ENCODE peak calls at places on chromosome 15, in seven cellular contexts. Q is PC-3, X is GM23248, K is OCI-LY7, M is hepatocyte, W is SK-N-SH, H is GM23338. T is an unnamed sample.

GRCh38 chr15:90300988-90301715 is 35.7 kb downstream of the NGRN start:
- DNase-seq in X (peak), M (peak), W (peak), Q (peak), H (peak), K (peak), T (peak)

GRCh38 chr15:71355268-71355667 is 240.0 kb downstream of the THSD4 start:
- DNase-seq in M (no peak), Q (no peak), H (no peak), X (no peak), K (no peak), W (no peak), T (no peak)

GRCh38 chr15:92006186-92007028 is 152.9 kb downstream of the SLCO3A1 start:
- DNase-seq in Q (no peak), X (no peak), W (no peak), K (peak), H (no peak), M (no peak), T (no peak)

GRCh38 chr15:84973492-84974460 is 7.9 kb upstream of the PDE8A start:
- DNase-seq in W (no peak), X (peak), H (no peak), Q (no peak), M (no peak), K (no peak), T (no peak)

GRCh38 chr15:82832601-82833209 is 23.3 kb downstream of the WHAMM start:
- DNase-seq in Q (peak), K (no peak), M (no peak), W (no peak), X (peak), H (no peak), T (no peak)

GRCh38 chr15:94327356-94327936 is 96.1 kb downstream of the MCTP2 start:
- DNase-seq in H (peak), W (peak), M (peak), Q (peak), X (peak), K (peak), T (peak)

GRCh38 chr15:80580107-80580506 is 115.0 kb upstream of the ABHD17C start:
- DNase-seq in K (no peak), Q (peak), X (peak), W (no peak), H (no peak), M (no peak), T (no peak)

GRCh38 chr15:92650256-92650655 is 5.3 kb downstream of the FAM174B start:
- DNase-seq in H (no peak), K (no peak), W (no peak), X (no peak), M (peak), Q (no peak), T (no peak)

GRCh38 chr15:59116771-59117170 is 11.8 kb downstream of the CCNB2 start:
- DNase-seq in H (no peak), X (no peak), Q (no peak), W (no peak), K (no peak), M (no peak), T (no peak)

GRCh38 chr15:87212041-87212440 is 1044.5 kb downstream of the NTRK3 start:
- DNase-seq in K (no peak), Q (peak), W (no peak), H (no peak), M (no peak), X (no peak), T (no peak)

GRCh38 chr15:100939786-100940185 is 20.6 kb downstream of the LRRK1 start:
- DNase-seq in M (no peak), W (no peak), K (no peak), Q (no peak), X (no peak), H (no peak), T (no peak)

GRCh38 chr15:90681480-90681879 is 35.7 kb upstream of the BLM start:
- DNase-seq in H (no peak), K (no peak), W (no peak), X (peak), Q (peak), M (no peak), T (no peak)

GRCh38 chr15:43749690-43750345 is 3.6 kb downstream of the PDIA3 start:
- DNase-seq in H (no peak), Q (no peak), M (no peak), W (no peak), K (peak), X (peak), T (no peak)

GRCh38 chr15:99454941-99455795 is 110.6 kb upstream of the MEF2A start:
- DNase-seq in W (no peak), X (peak), H (no peak), M (peak), K (no peak), Q (peak), T (no peak)

GRCh38 chr15:34514251-34514760 is 69.1 kb downstream of the GOLGA8B start:
- DNase-seq in H (peak), Q (peak), W (peak), K (no peak), M (peak), X (peak), T (peak)

GRCh38 chr15:34366271-34367043 is 539 bp downstream of the LPCAT4 start:
- DNase-seq in M (peak), K (peak), Q (peak), X (peak), W (peak), H (peak), T (peak)

GRCh38 chr15:80779658-80780415 is 667 bp downstream of the CEMIP start:
- DNase-seq in H (peak), X (peak), W (peak), K (no peak), Q (peak), M (peak), T (peak)

GRCh38 chr15:89899951-89900567 is 6.3 kb upstream of the AP3S2 start:
- DNase-seq in H (no peak), Q (no peak), M (no peak), X (no peak), K (no peak), W (no peak), T (no peak)

GRCh38 chr15:67521770-67522568 is 1.0 kb downstream of the C15orf61 start:
- DNase-seq in W (peak), K (no peak), M (peak), X (peak), Q (peak), H (no peak), T (no peak)

GRCh38 chr15:80572337-80572736 is 122.8 kb upstream of the ABHD17C start:
- DNase-seq in K (no peak), W (no peak), X (no peak), Q (no peak), H (no peak), M (no peak), T (no peak)

GRCh38 chr15:45618813-45619212 is 16.0 kb upstream of the SQOR start:
- DNase-seq in M (no peak), H (no peak), Q (no peak), X (no peak), K (peak), W (peak), T (peak)

GRCh38 chr15:66138096-66138783 is 115.3 kb downstream of the MEGF11 start:
- DNase-seq in W (peak), K (no peak), M (no peak), H (no peak), X (no peak), Q (no peak), T (no peak)

GRCh38 chr15:63891079-63891762 is 57.5 kb upstream of the HERC1 start:
- DNase-seq in X (peak), H (peak), Q (peak), W (peak), K (peak), M (peak), T (peak)

GRCh38 chr15:63893866-63894661 is 60.3 kb upstream of the HERC1 start:
- DNase-seq in Q (no peak), M (no peak), X (no peak), W (no peak), K (no peak), H (no peak), T (no peak)

GRCh38 chr15:63891763-63892123 is 58.0 kb upstream of the HERC1 start:
- DNase-seq in M (no peak), H (no peak), W (no peak), K (no peak), Q (no peak), X (no peak), T (no peak)

GRCh38 chr15:63894662-63894949 is 60.9 kb upstream of the HERC1 start:
- DNase-seq in K (no peak), X (no peak), W (no peak), H (no peak), M (no peak), Q (no peak), T (no peak)

DNA sequence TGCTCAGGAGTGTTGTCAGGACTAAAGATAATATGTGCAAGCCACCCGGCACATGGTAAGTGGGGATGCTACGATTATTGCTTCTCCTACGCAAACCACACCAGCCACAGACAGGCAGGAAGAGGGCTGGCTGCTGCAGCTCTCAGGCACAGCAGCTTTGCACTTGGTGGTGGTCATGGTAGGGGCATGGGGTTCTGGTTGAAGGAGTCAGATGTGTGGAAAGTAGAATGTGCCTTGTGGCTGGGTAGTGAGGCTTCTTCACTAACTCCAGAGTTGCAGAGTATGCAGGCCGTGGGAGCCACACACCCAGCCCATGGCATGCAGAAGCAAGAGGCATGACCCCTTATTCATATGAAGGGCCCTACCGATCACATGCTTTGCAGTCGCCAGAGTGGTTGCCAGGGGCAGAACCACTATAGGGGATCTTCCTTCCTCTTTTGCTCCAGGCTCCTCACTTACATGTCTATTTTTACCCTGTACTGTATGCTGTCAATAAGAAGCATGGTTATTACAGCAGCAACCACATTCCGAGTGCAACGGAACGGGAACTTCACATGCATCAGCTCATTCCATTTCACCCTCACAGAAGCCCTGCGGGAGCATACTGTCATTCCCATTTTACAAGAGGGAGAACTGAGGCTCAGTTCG is 59.2 kb upstream of the HERC1 start:
- DNase-seq in H (no peak), K (no peak), Q (no peak), W (no peak), M (no peak), X (no peak), T (no peak)
- TF ChIP-seq EZH2phosphoT487 in H (no peak), K (no peak), Q (no peak), W (no peak), M (no peak), X (no peak), T (no peak)

GRCh38 chr15:64651573-64652260 is 123.7 kb downstream of the RBPMS2 start:
- DNase-seq in M (peak), X (no peak), Q (peak), W (no peak), K (peak), H (peak), T (no peak)
- H3K4me2 ChIP-seq in M (no peak), X (no peak), Q (no peak), W (no peak), K (peak), H (peak), T (no peak)

GRCh38 chr15:77871838-77872371 is 205.6 kb downstream of the TBC1D2B start:
- DNase-seq in Q (no peak), H (peak), X (no peak), W (no peak), M (no peak), K (no peak), T (peak)
- TF ChIP-seq EZH2phosphoT487 in Q (no peak), H (no peak), X (no peak), W (no peak), M (no peak), K (no peak), T (no peak)

GRCh38 chr15:64987136-64987535 is 2.6 kb downstream of the SPG21 start:
- DNase-seq in X (peak), W (no peak), K (no peak), Q (no peak), H (no peak), M (no peak), T (no peak)
- H3K4me2 ChIP-seq in X (no peak), W (no peak), K (peak), Q (peak), H (no peak), M (peak), T (no peak)

DNA sequence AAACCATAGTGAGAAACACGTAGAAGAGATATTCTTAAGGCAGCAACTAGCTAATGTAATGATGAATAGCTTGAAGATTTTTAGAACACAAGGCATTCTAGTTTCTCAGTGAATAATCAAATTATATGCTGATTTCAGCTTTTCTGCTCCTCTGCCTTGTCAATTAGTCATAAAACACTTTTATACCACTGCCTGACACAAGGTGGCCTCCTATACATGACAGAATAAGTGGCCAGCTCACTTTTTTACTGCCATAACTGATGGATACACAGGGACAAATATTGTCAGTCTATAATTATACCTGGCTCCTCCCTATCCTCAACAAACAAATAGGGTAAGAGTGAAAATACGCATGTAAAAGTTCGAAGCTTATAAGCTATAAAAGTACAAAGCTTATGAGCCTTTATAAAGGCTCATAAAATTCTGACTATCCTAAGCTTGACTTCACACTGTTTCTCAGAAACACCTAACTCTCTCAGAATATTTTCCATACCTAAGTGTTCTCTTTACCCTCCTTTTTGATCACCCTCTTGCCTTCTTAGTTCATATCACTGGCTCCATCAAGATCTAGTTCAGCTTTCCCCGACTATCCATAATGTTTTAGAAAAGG is 81.6 kb downstream of the HERC1 start:
- DNase-seq in X (peak), M (peak), H (peak), Q (peak), K (peak), W (peak), T (peak)
- TF ChIP-seq EZH2phosphoT487 in X (no peak), M (no peak), H (no peak), Q (no peak), K (no peak), W (no peak), T (no peak)

GRCh38 chr15:50884583-50884982 is 23.9 kb upstream of the AP4E1 start:
- DNase-seq in M (no peak), K (no peak), W (no peak), X (peak), H (no peak), Q (peak), T (no peak)
- H3K4me2 ChIP-seq in M (no peak), K (no peak), W (peak), X (peak), H (no peak), Q (peak), T (no peak)

GRCh38 chr15:29289179-29289578 is 19.6 kb upstream of the NSMCE3 start:
- DNase-seq in K (no peak), M (no peak), H (no peak), W (no peak), X (no peak), Q (peak), T (no peak)
- TF ChIP-seq EZH2phosphoT487 in K (no peak), M (no peak), H (no peak), W (no peak), X (no peak), Q (no peak), T (no peak)

T was measured in neural progenitor cell.